ENCODE peak calls at places on chromosomes 4 and X, in nine cellular contexts. One of them, this sample, is unnamed.

GRCh38 chr4:140628016-140628415 is 59.3 kb upstream of the UCP1 start:
- DNase-seq in MCF 10A: no peak
- DNase-seq in AG09309: no peak
- DNase-seq in HepG2: no peak
- DNase-seq in fibroblast of mammary gland: no peak
- DNase-seq in left ventricle myocardium inferior: no peak
- DNase-seq in fibroblast of lung: no peak
- DNase-seq in NB4: no peak
- DNase-seq in lower lobe of right lung: no peak
- DNase-seq in this sample: no peak

GRCh38 chrX:65035451-65035779 is 59.2 kb upstream of the ZC4H2 start:
- DNase-seq in fibroblast of mammary gland: peak; percentile 36
- DNase-seq in HepG2: no peak
- DNase-seq in MCF 10A: no peak
- DNase-seq in left ventricle myocardium inferior: peak; percentile 15
- DNase-seq in lower lobe of right lung: no peak
- DNase-seq in AG09309: no peak
- DNase-seq in NB4: no peak
- DNase-seq in fibroblast of lung: peak; percentile 3
- DNase-seq in this sample: no peak

GRCh38 chrX:35699642-35700041 is 98.5 kb upstream of the MAGEB16 start:
- DNase-seq in fibroblast of lung: no peak
- DNase-seq in NB4: peak; percentile 6
- DNase-seq in HepG2: no peak
- DNase-seq in MCF 10A: no peak
- DNase-seq in lower lobe of right lung: no peak
- DNase-seq in fibroblast of mammary gland: no peak
- DNase-seq in AG09309: no peak
- DNase-seq in left ventricle myocardium inferior: no peak
- DNase-seq in this sample: no peak

GRCh38 chrX:10922158-10922557 is 189.0 kb upstream of the HCCS start:
- DNase-seq in HepG2: peak; percentile 1
- DNase-seq in MCF 10A: peak; percentile 50
- DNase-seq in NB4: no peak
- DNase-seq in lower lobe of right lung: no peak
- DNase-seq in fibroblast of mammary gland: peak; percentile 88
- DNase-seq in left ventricle myocardium inferior: no peak
- DNase-seq in AG09309: peak; percentile 63
- DNase-seq in fibroblast of lung: peak; percentile 86
- DNase-seq in this sample: no peak

GRCh38 chr4:87975466-87975865 is at the start of gene SPP1:
- DNase-seq in left ventricle myocardium inferior: no peak
- DNase-seq in fibroblast of mammary gland: peak; percentile 12
- DNase-seq in HepG2: peak; percentile 66
- DNase-seq in AG09309: no peak
- DNase-seq in NB4: peak; percentile 92
- DNase-seq in MCF 10A: peak; percentile 10
- DNase-seq in lower lobe of right lung: no peak
- DNase-seq in fibroblast of lung: peak; percentile 68
- DNase-seq in this sample: peak; percentile 9

GRCh38 chr4:6891436-6892170 is 18.0 kb upstream of the TBC1D14 start:
- DNase-seq in left ventricle myocardium inferior: no peak
- DNase-seq in lower lobe of right lung: no peak
- DNase-seq in AG09309: no peak
- DNase-seq in NB4: peak; percentile 77
- DNase-seq in HepG2: no peak
- DNase-seq in fibroblast of mammary gland: no peak
- DNase-seq in fibroblast of lung: peak; percentile 44
- DNase-seq in MCF 10A: no peak
- DNase-seq in this sample: no peak

GRCh38 chr4:113064244-113064643 is 14.8 kb downstream of the ANK2 start:
- DNase-seq in AG09309: no peak
- DNase-seq in lower lobe of right lung: no peak
- DNase-seq in MCF 10A: no peak
- DNase-seq in HepG2: peak; percentile 16
- DNase-seq in left ventricle myocardium inferior: no peak
- DNase-seq in NB4: no peak
- DNase-seq in fibroblast of lung: no peak
- DNase-seq in fibroblast of mammary gland: no peak
- DNase-seq in this sample: no peak

GRCh38 chrX:101062171-101062570 is 10.3 kb upstream of the TRMT2B start:
- DNase-seq in AG09309: no peak
- DNase-seq in fibroblast of lung: peak; percentile 34
- DNase-seq in HepG2: no peak
- DNase-seq in fibroblast of mammary gland: no peak
- DNase-seq in left ventricle myocardium inferior: no peak
- DNase-seq in lower lobe of right lung: no peak
- DNase-seq in NB4: no peak
- DNase-seq in MCF 10A: no peak
- DNase-seq in this sample: no peak

GRCh38 chr4:141346144-141346543 is 125.4 kb downstream of the ZNF330 start:
- DNase-seq in HepG2: peak; percentile 13
- DNase-seq in fibroblast of lung: peak; percentile 64
- DNase-seq in lower lobe of right lung: no peak
- DNase-seq in NB4: peak; percentile 48
- DNase-seq in MCF 10A: peak; percentile 66
- DNase-seq in left ventricle myocardium inferior: no peak
- DNase-seq in AG09309: no peak
- DNase-seq in fibroblast of mammary gland: peak; percentile 68
- DNase-seq in this sample: peak; percentile 51

GRCh38 chrX:41127476-41128192 is 42.4 kb downstream of the USP9X start:
- DNase-seq in left ventricle myocardium inferior: no peak
- DNase-seq in fibroblast of mammary gland: no peak
- DNase-seq in fibroblast of lung: no peak
- DNase-seq in HepG2: no peak
- DNase-seq in lower lobe of right lung: no peak
- DNase-seq in AG09309: no peak
- DNase-seq in NB4: no peak
- DNase-seq in MCF 10A: no peak
- DNase-seq in this sample: no peak

GRCh38 chrX:118418811-118419251 is 72.9 kb downstream of the WDR44 start:
- DNase-seq in HepG2: no peak
- DNase-seq in lower lobe of right lung: no peak
- DNase-seq in fibroblast of mammary gland: no peak
- DNase-seq in left ventricle myocardium inferior: no peak
- DNase-seq in AG09309: no peak
- DNase-seq in fibroblast of lung: no peak
- DNase-seq in NB4: no peak
- DNase-seq in MCF 10A: no peak
- DNase-seq in this sample: no peak

GRCh38 chr4:21830272-21830671 is 118.3 kb downstream of the KCNIP4 start:
- DNase-seq in NB4: no peak
- DNase-seq in fibroblast of lung: peak; percentile 11
- DNase-seq in MCF 10A: peak; percentile 6
- DNase-seq in AG09309: no peak
- DNase-seq in lower lobe of right lung: no peak
- DNase-seq in fibroblast of mammary gland: peak; percentile 20
- DNase-seq in HepG2: no peak
- DNase-seq in left ventricle myocardium inferior: no peak
- DNase-seq in this sample: no peak

GRCh38 chr4:60683953-60684352 is 516.2 kb upstream of the ADGRL3 start:
- DNase-seq in fibroblast of mammary gland: peak; percentile 70
- DNase-seq in MCF 10A: peak; percentile 23
- DNase-seq in lower lobe of right lung: no peak
- DNase-seq in left ventricle myocardium inferior: no peak
- DNase-seq in AG09309: peak; percentile 68
- DNase-seq in fibroblast of lung: peak; percentile 86
- DNase-seq in NB4: no peak
- DNase-seq in HepG2: no peak
- DNase-seq in this sample: no peak

GRCh38 chr4:14562901-14563300 is 439.4 kb upstream of the CPEB2 start:
- DNase-seq in fibroblast of lung: no peak
- DNase-seq in fibroblast of mammary gland: no peak
- DNase-seq in lower lobe of right lung: no peak
- DNase-seq in left ventricle myocardium inferior: no peak
- DNase-seq in HepG2: no peak
- DNase-seq in NB4: no peak
- DNase-seq in MCF 10A: no peak
- DNase-seq in AG09309: no peak
- DNase-seq in this sample: no peak

GRCh38 chr4:150577786-150578185 is 4.2 kb upstream of the MAB21L2 start:
- DNase-seq in NB4: no peak
- DNase-seq in fibroblast of mammary gland: no peak
- DNase-seq in left ventricle myocardium inferior: no peak
- DNase-seq in HepG2: no peak
- DNase-seq in lower lobe of right lung: no peak
- DNase-seq in AG09309: no peak
- DNase-seq in fibroblast of lung: no peak
- DNase-seq in MCF 10A: no peak
- DNase-seq in this sample: no peak

GRCh38 chr4:24055623-24056022 is 165.8 kb upstream of the PPARGC1A start:
- DNase-seq in NB4: no peak
- DNase-seq in left ventricle myocardium inferior: no peak
- DNase-seq in fibroblast of mammary gland: no peak
- DNase-seq in MCF 10A: no peak
- DNase-seq in lower lobe of right lung: no peak
- DNase-seq in HepG2: no peak
- DNase-seq in fibroblast of lung: no peak
- DNase-seq in AG09309: no peak
- DNase-seq in this sample: no peak

GRCh38 chrX:129540725-129541184 is 696 bp downstream of the OCRL start:
- DNase-seq in fibroblast of mammary gland: peak; percentile 16
- DNase-seq in fibroblast of lung: no peak
- DNase-seq in MCF 10A: peak; percentile 14
- DNase-seq in left ventricle myocardium inferior: peak; percentile 13
- DNase-seq in NB4: peak; percentile 64
- DNase-seq in AG09309: no peak
- DNase-seq in lower lobe of right lung: peak; percentile 39
- DNase-seq in HepG2: peak; percentile 12
- DNase-seq in this sample: peak; percentile 34

GRCh38 chr4:133565379-133565778 is 416.3 kb downstream of the PCDH10 start:
- DNase-seq in NB4: no peak
- DNase-seq in HepG2: no peak
- DNase-seq in lower lobe of right lung: no peak
- DNase-seq in fibroblast of mammary gland: peak; percentile 2
- DNase-seq in MCF 10A: peak; percentile 62
- DNase-seq in AG09309: no peak
- DNase-seq in left ventricle myocardium inferior: no peak
- DNase-seq in fibroblast of lung: peak; percentile 83
- DNase-seq in this sample: no peak

GRCh38 chr4:153538408-153539057 is 72.4 kb downstream of the TMEM131L start:
- DNase-seq in fibroblast of mammary gland: peak; percentile 35
- DNase-seq in lower lobe of right lung: no peak
- DNase-seq in NB4: no peak
- DNase-seq in HepG2: no peak
- DNase-seq in MCF 10A: no peak
- DNase-seq in AG09309: no peak
- DNase-seq in fibroblast of lung: no peak
- DNase-seq in left ventricle myocardium inferior: peak; percentile 47
- DNase-seq in this sample: no peak

GRCh38 chrX:74119016-74119910 is 184.7 kb upstream of the ZCCHC13 start:
- DNase-seq in lower lobe of right lung: no peak
- DNase-seq in AG09309: no peak
- DNase-seq in MCF 10A: peak; percentile 64
- DNase-seq in fibroblast of lung: peak; percentile 66
- DNase-seq in HepG2: no peak
- DNase-seq in fibroblast of mammary gland: peak; percentile 64
- DNase-seq in left ventricle myocardium inferior: no peak
- DNase-seq in NB4: peak; percentile 86
- DNase-seq in this sample: no peak

GRCh38 chr4:3145251-3145908 is 70.9 kb downstream of the HTT start:
- DNase-seq in fibroblast of mammary gland: peak; percentile 53
- DNase-seq in HepG2: no peak
- DNase-seq in left ventricle myocardium inferior: no peak
- DNase-seq in fibroblast of lung: peak; percentile 40
- DNase-seq in MCF 10A: no peak
- DNase-seq in lower lobe of right lung: no peak
- DNase-seq in AG09309: no peak
- DNase-seq in NB4: peak; percentile 20
- DNase-seq in this sample: no peak
- TF ChIP-seq CTCF in fibroblast of mammary gland: peak; percentile 30
- TF ChIP-seq CTCF in HepG2: peak; percentile 39
- TF ChIP-seq CTCF in left ventricle myocardium inferior: peak; percentile 27
- TF ChIP-seq CTCF in fibroblast of lung: no peak
- TF ChIP-seq CTCF in MCF 10A: no peak
- TF ChIP-seq CTCF in lower lobe of right lung: no peak
- TF ChIP-seq CTCF in AG09309: peak; percentile 22
- TF ChIP-seq CTCF in NB4: no peak
- TF ChIP-seq CTCF in this sample: no peak

GRCh38 chrX:136487647-136488046 is at the start of gene BRS3:
- DNase-seq in fibroblast of mammary gland: no peak
- DNase-seq in NB4: no peak
- DNase-seq in MCF 10A: no peak
- DNase-seq in fibroblast of lung: no peak
- DNase-seq in HepG2: no peak
- DNase-seq in AG09309: no peak
- DNase-seq in lower lobe of right lung: no peak
- DNase-seq in left ventricle myocardium inferior: no peak
- DNase-seq in this sample: no peak

GRCh38 chrX:136491832-136492231 is 4.1 kb downstream of the BRS3 start:
- DNase-seq in fibroblast of lung: no peak
- DNase-seq in NB4: peak; percentile 15
- DNase-seq in HepG2: no peak
- DNase-seq in fibroblast of mammary gland: no peak
- DNase-seq in left ventricle myocardium inferior: no peak
- DNase-seq in AG09309: no peak
- DNase-seq in MCF 10A: no peak
- DNase-seq in lower lobe of right lung: no peak
- DNase-seq in this sample: no peak

GRCh38 chrX:136488706-136489105 is 959 bp downstream of the BRS3 start:
- DNase-seq in lower lobe of right lung: no peak
- DNase-seq in MCF 10A: no peak
- DNase-seq in AG09309: no peak
- DNase-seq in NB4: no peak
- DNase-seq in fibroblast of mammary gland: no peak
- DNase-seq in fibroblast of lung: no peak
- DNase-seq in HepG2: no peak
- DNase-seq in left ventricle myocardium inferior: no peak
- DNase-seq in this sample: no peak
- TF ChIP-seq CTCF in lower lobe of right lung: no peak
- TF ChIP-seq CTCF in MCF 10A: no peak
- TF ChIP-seq CTCF in AG09309: no peak
- TF ChIP-seq CTCF in NB4: no peak
- TF ChIP-seq CTCF in fibroblast of mammary gland: no peak
- TF ChIP-seq CTCF in fibroblast of lung: no peak
- TF ChIP-seq CTCF in HepG2: no peak
- TF ChIP-seq CTCF in left ventricle myocardium inferior: no peak
- TF ChIP-seq CTCF in this sample: no peak

GRCh38 chr4:10226756-10227155 is 110.2 kb upstream of the WDR1 start:
- DNase-seq in left ventricle myocardium inferior: no peak
- DNase-seq in MCF 10A: no peak
- DNase-seq in NB4: no peak
- DNase-seq in fibroblast of mammary gland: peak; percentile 4
- DNase-seq in HepG2: no peak
- DNase-seq in fibroblast of lung: no peak
- DNase-seq in AG09309: peak; percentile 54
- DNase-seq in lower lobe of right lung: no peak
- DNase-seq in this sample: no peak
- TF ChIP-seq CTCF in left ventricle myocardium inferior: no peak
- TF ChIP-seq CTCF in MCF 10A: no peak
- TF ChIP-seq CTCF in NB4: no peak
- TF ChIP-seq CTCF in fibroblast of mammary gland: no peak
- TF ChIP-seq CTCF in HepG2: no peak
- TF ChIP-seq CTCF in fibroblast of lung: no peak
- TF ChIP-seq CTCF in AG09309: no peak
- TF ChIP-seq CTCF in lower lobe of right lung: no peak
- TF ChIP-seq CTCF in this sample: no peak

DNA sequence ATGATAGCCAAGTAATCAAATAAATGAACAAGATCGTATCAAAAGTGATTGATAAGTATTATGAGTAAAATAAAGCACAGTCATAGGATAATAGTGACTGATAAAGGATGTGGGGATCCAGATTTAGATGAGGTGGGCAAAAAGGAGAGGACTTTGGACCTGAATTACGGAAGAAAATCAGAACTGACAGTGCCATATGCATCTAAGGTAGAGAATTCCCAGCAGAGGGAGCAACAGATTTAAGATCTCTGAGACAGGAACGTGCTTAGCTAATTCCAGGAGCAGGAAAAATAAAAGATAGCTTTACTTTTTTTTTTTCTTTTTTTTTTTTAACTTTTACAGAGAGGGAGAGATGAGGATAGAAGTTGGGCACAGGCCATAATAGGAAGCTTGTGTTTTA is 189.9 kb downstream of the NWD2 start:
- DNase-seq in NB4: no peak
- DNase-seq in MCF 10A: peak; percentile 21
- DNase-seq in fibroblast of mammary gland: peak; percentile 15
- DNase-seq in AG09309: no peak
- DNase-seq in lower lobe of right lung: no peak
- DNase-seq in HepG2: no peak
- DNase-seq in left ventricle myocardium inferior: no peak
- DNase-seq in fibroblast of lung: no peak
- DNase-seq in this sample: no peak
- TF ChIP-seq CTCF in NB4: no peak
- TF ChIP-seq CTCF in MCF 10A: peak; percentile 29
- TF ChIP-seq CTCF in fibroblast of mammary gland: no peak
- TF ChIP-seq CTCF in AG09309: peak; percentile 16
- TF ChIP-seq CTCF in lower lobe of right lung: no peak
- TF ChIP-seq CTCF in HepG2: peak; percentile 33
- TF ChIP-seq CTCF in left ventricle myocardium inferior: no peak
- TF ChIP-seq CTCF in fibroblast of lung: no peak
- TF ChIP-seq CTCF in this sample: no peak